ENCODE peak calls at places on chromosomes 2 and 18, in four cellular contexts. K, I, B and X are unnamed samples.

GRCh38 chr2:83594841-83595720 is 864.0 kb downstream of the SUCLG1 start:
- DNase-seq in K (no peak), I (no peak), B (no peak), X (no peak)

GRCh38 chr18:79588636-79589481 is 90.7 kb upstream of the CTDP1 start:
- DNase-seq in K (peak), I (no peak), B (peak), X (peak)

GRCh38 chr2:56473524-56473923 is 289.7 kb downstream of the CCDC85A start:
- DNase-seq in K (no peak), I (no peak), B (no peak), X (no peak)

GRCh38 chr2:145141981-145142380 is 622.1 kb upstream of the ZEB2 start:
- DNase-seq in K (no peak), I (no peak), B (no peak), X (no peak)

GRCh38 chr18:49238433-49239042 is 221.9 kb downstream of the DYM start:
- DNase-seq in K (peak), I (no peak), B (peak), X (no peak)

GRCh38 chr2:112579280-112579679 is 5.1 kb upstream of the CHCHD5 start:
- DNase-seq in K (peak), I (no peak), B (no peak), X (no peak)

GRCh38 chr18:47899107-47899840 is 31.2 kb downstream of the SMAD2 start:
- DNase-seq in K (peak), I (no peak), B (peak), X (peak)

GRCh38 chr2:189492451-189492850 is 51.2 kb downstream of the WDR75 start:
- DNase-seq in K (peak), I (no peak), B (no peak), X (no peak)

GRCh38 chr2:233217892-233218377 is 33.5 kb upstream of the ATG16L1 start:
- DNase-seq in K (no peak), I (no peak), B (no peak), X (no peak)

GRCh38 chr2:9462872-9463697 is 11.3 kb upstream of the IAH1 start:
- DNase-seq in K (peak), I (no peak), B (no peak), X (no peak)

GRCh38 chr2:14735696-14736095 is 103.2 kb downstream of the LRATD1 start:
- DNase-seq in K (no peak), I (no peak), B (no peak), X (no peak)

GRCh38 chr2:184683923-184684322 is 85.6 kb downstream of the ZNF804A start:
- DNase-seq in K (no peak), I (no peak), B (no peak), X (no peak)

GRCh38 chr2:236712304-236712703 is 142.7 kb downstream of the ACKR3 start:
- DNase-seq in K (peak), I (no peak), B (no peak), X (no peak)

GRCh38 chr18:58692420-58693185 is 21.3 kb downstream of the MALT1 start:
- DNase-seq in K (no peak), I (no peak), B (no peak), X (no peak)

GRCh38 chr2:126934803-126935202 is 36.1 kb downstream of the TEX51 start:
- DNase-seq in K (no peak), I (no peak), B (no peak), X (no peak)

GRCh38 chr2:54750040-54750439 is 26.6 kb downstream of the EML6 start:
- DNase-seq in K (peak), I (no peak), B (no peak), X (no peak)

GRCh38 chr2:236841389-236841788 is 244.3 kb upstream of the COPS8 start:
- DNase-seq in K (no peak), I (no peak), B (no peak), X (no peak)

GRCh38 chr2:78718483-78718882 is 307.0 kb upstream of the REG3G start:
- DNase-seq in K (no peak), I (no peak), B (no peak), X (peak)

GRCh38 chr18:63111549-63112402 is 207.8 kb downstream of the BCL2 start:
- DNase-seq in K (no peak), I (no peak), B (no peak), X (no peak)

GRCh38 chr2:53520630-53520940 is 247.0 kb upstream of the CHAC2 start:
- DNase-seq in K (no peak), I (peak), B (peak), X (peak)

GRCh38 chr18:42051411-42051810 is 96.4 kb downstream of the PIK3C3 start:
- DNase-seq in K (no peak), I (no peak), B (no peak), X (no peak)

GRCh38 chr18:5253910-5254309 is 41.6 kb downstream of the ZBTB14 start:
- DNase-seq in K (no peak), I (no peak), B (no peak), X (no peak)

GRCh38 chr18:6960656-6961055 is 156.9 kb downstream of the LAMA1 start:
- DNase-seq in K (peak), I (no peak), B (no peak), X (peak)

GRCh38 chr18:70004698-70005097 is 57.0 kb upstream of the CD226 start:
- DNase-seq in K (peak), I (no peak), B (no peak), X (no peak)
- H2BK5ac ChIP-seq in K (no peak), I (no peak), B (no peak), X (no peak)

GRCh38 chr2:120849278-120849677 is 113.6 kb downstream of the GLI2 start:
- DNase-seq in K (no peak), I (no peak), B (no peak), X (no peak)
- H2BK5ac ChIP-seq in K (no peak), I (no peak), B (no peak), X (no peak)

DNA sequence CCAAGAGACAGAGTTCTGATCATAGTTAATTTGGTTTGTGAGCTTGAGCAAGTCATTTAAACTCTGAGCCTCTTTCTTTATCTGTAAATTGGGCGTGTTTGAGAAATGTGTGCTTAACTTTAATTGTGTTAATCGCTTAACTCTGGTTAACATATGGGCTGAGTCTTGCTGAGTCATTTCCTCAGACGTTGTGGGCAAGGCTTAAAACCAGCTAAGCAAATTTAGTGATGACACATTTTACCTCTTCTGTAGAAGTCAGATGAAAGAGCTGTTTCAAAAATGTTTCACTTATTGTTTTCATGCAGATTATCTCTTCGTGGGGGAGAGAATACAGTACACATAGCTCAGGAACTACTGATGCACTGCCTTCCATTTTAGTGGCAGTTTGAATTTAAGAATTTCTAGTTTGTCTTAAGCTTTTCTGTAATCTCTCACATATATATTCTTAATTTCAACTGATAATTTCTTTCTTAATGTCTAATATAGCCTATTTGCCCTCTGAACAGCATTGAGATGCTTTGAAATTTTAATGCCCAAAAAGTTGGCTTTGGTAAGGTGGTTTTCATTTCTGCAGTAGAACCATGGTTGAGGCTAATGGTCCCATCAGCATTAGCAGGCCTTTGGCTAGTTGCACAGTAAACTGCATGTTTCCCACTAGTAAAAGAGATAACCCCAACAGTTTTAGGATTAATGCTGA is 34.9 kb downstream of the RAB10 start:
- DNase-seq in K (peak), I (no peak), B (no peak), X (peak)
- H2BK5ac ChIP-seq in K (peak), I (no peak), B (no peak), X (peak)

GRCh38 chr2:128497461-128497860 is 178.8 kb upstream of the HS6ST1 start:
- DNase-seq in K (no peak), I (peak), B (no peak), X (no peak)
- H2BK5ac ChIP-seq in K (no peak), I (no peak), B (no peak), X (no peak)

GRCh38 chr2:20129320-20130274 is 78.2 kb upstream of the LAPTM4A start:
- DNase-seq in K (no peak), I (no peak), B (no peak), X (no peak)
- H2BK5ac ChIP-seq in K (no peak), I (no peak), B (no peak), X (no peak)

DNA sequence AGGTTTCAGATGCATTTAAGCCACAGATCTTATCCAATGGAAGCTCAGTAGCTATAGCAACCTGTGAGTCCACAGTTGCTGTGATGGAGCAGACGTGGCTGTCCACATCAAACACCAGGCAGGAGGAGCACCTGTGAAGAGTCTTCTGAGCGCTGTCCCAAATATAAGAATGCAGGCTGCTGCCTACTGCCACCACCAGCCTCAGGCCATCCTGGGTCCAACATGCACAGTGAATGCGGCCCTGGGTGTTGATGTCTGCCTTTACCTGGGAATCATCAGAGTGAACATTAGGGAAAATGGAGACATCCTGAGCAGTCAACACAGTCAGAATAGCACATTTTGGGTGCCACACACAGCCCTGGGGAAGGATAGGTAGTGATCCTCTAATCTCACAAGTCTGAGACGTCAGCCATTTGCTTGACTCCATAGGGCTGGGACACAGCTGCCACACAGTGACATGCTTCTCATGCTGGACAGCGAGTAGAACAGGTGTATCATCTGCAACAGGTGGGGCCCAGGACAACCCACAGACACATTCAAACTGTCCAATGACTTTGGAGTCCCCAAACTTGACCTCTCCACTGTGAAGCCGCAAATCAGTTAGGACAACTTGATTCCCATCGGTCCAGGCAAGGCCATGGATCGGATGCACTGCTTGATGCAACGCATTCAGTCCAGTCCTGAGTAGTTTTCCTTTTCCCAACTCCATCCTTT is 8.2 kb downstream of the WDCP start:
- DNase-seq in K (no peak), I (no peak), B (no peak), X (no peak)
- H2BK5ac ChIP-seq in K (no peak), I (no peak), B (no peak), X (no peak)

GRCh38 chr2:43087413-43087812 is 139.0 kb downstream of the ZFP36L2 start:
- DNase-seq in K (no peak), I (no peak), B (no peak), X (no peak)
- H2BK5ac ChIP-seq in K (peak), I (no peak), B (no peak), X (no peak)

GRCh38 chr2:230010501-230010900 is 58.2 kb downstream of the SLC16A14 start:
- DNase-seq in K (no peak), I (no peak), B (no peak), X (no peak)
- H2BK5ac ChIP-seq in K (no peak), I (no peak), B (no peak), X (no peak)

GRCh38 chr18:12374398-12374797 is 2.6 kb downstream of the AFG3L2 start:
- DNase-seq in K (no peak), I (no peak), B (no peak), X (no peak)

GRCh38 chr18:12376034-12376717 is 851 bp downstream of the AFG3L2 start:
- DNase-seq in K (no peak), I (no peak), B (no peak), X (peak)

GRCh38 chr18:12376718-12377555 is at the start of gene AFG3L2:
- DNase-seq in K (peak), I (peak), B (peak), X (peak)

GRCh38 chr18:12373771-12374116 is 3.3 kb downstream of the AFG3L2 start:
- DNase-seq in K (no peak), I (no peak), B (no peak), X (no peak)

GRCh38 chr18:12377556-12378553 is 828 bp upstream of the AFG3L2 start:
- DNase-seq in K (no peak), I (no peak), B (no peak), X (peak)
- H2BK5ac ChIP-seq in K (peak), I (peak), B (no peak), X (peak)

GRCh38 chr2:231373786-231374185 is 21.7 kb upstream of the B3GNT7 start:
- DNase-seq in K (no peak), I (no peak), B (no peak), X (no peak)
- H2BK5ac ChIP-seq in K (no peak), I (no peak), B (no peak), X (peak)